ENCODE peak calls at places on chromosomes 1 and 21, in nine cellular contexts. G, Z, D, X, P, C, A, L and R are unnamed samples.

GRCh38 chr21:36785615-36786014 is 86.7 kb downstream of the SIM2 start:
- DNase-seq in G (no peak), Z (no peak), D (no peak), X (no peak), P (no peak), C (no peak), A (no peak), L (no peak), R (no peak)

GRCh38 chr1:156100205-156100995 is 14.1 kb upstream of the LMNA start:
- DNase-seq in G (no peak), Z (peak; percentile 69), D (no peak), X (no peak), P (no peak), C (no peak), A (no peak), L (no peak), R (no peak)

GRCh38 chr1:197423006-197423405 is 155.0 kb downstream of the CRB1 start:
- DNase-seq in G (no peak), Z (no peak), D (no peak), X (no peak), P (peak; percentile 42), C (no peak), A (no peak), L (no peak), R (no peak)

GRCh38 chr1:23722652-23723051 is 20.6 kb upstream of the ELOA start:
- DNase-seq in G (no peak), Z (no peak), D (no peak), X (no peak), P (no peak), C (peak; percentile 85), A (no peak), L (no peak), R (no peak)

GRCh38 chr1:202317941-202318925 is 23.5 kb downstream of the UBE2T start:
- DNase-seq in G (no peak), Z (no peak), D (no peak), X (no peak), P (no peak), C (no peak), A (no peak), L (no peak), R (no peak)

GRCh38 chr1:54163573-54163972 is 10.8 kb upstream of the CDCP2 start:
- DNase-seq in G (no peak), Z (no peak), D (no peak), X (no peak), P (no peak), C (no peak), A (no peak), L (no peak), R (no peak)

GRCh38 chr1:19165501-19165900 is 44.6 kb downstream of the UBR4 start:
- DNase-seq in G (no peak), Z (no peak), D (no peak), X (no peak), P (no peak), C (no peak), A (no peak), L (no peak), R (peak; percentile 49)

GRCh38 chr1:84146375-84147032 is 2.4 kb downstream of the PRKACB start:
- DNase-seq in G (no peak), Z (peak; percentile 56), D (no peak), X (no peak), P (peak; percentile 34), C (no peak), A (no peak), L (no peak), R (no peak)